ENCODE peak calls at places on chromosomes 16 and 17, in six cellular contexts. One of them, this sample, is unnamed.

GRCh38 chr16:11263737-11264136 is 5.4 kb downstream of the TNP2 start:
- ATAC-seq in lower lobe of right lung: no peak
- ATAC-seq in HCT116: no peak
- ATAC-seq in Panc1: no peak
- ATAC-seq in heart right ventricle: no peak
- ATAC-seq in left lobe of liver: no peak
- ATAC-seq in this sample: no peak

GRCh38 chr17:36856169-36856568 is 81.1 kb upstream of the LHX1 start:
- ATAC-seq in HCT116: no peak
- ATAC-seq in lower lobe of right lung: no peak
- ATAC-seq in heart right ventricle: no peak
- ATAC-seq in Panc1: no peak
- ATAC-seq in left lobe of liver: no peak
- ATAC-seq in this sample: peak; percentile 97

GRCh38 chr16:50828164-50828702 is 86.3 kb downstream of the CYLD start:
- ATAC-seq in heart right ventricle: no peak
- ATAC-seq in HCT116: no peak
- ATAC-seq in left lobe of liver: no peak
- ATAC-seq in Panc1: no peak
- ATAC-seq in lower lobe of right lung: no peak
- ATAC-seq in this sample: no peak

GRCh38 chr17:17036520-17036998 is 5.7 kb upstream of the MPRIP start:
- ATAC-seq in HCT116: no peak
- ATAC-seq in heart right ventricle: peak; percentile 89
- ATAC-seq in Panc1: no peak
- ATAC-seq in left lobe of liver: no peak
- ATAC-seq in lower lobe of right lung: peak; percentile 81
- ATAC-seq in this sample: peak; percentile 56

GRCh38 chr17:35747540-35748017 is 5.5 kb downstream of the GAS2L2 start:
- ATAC-seq in left lobe of liver: peak; percentile 88
- ATAC-seq in HCT116: peak; percentile 94
- ATAC-seq in Panc1: peak; percentile 88
- ATAC-seq in heart right ventricle: peak; percentile 87
- ATAC-seq in lower lobe of right lung: peak; percentile 88
- ATAC-seq in this sample: peak; percentile 79

GRCh38 chr17:40032322-40033320 is 17.4 kb downstream of the CSF3 start:
- ATAC-seq in lower lobe of right lung: no peak
- ATAC-seq in heart right ventricle: peak; percentile 81
- ATAC-seq in Panc1: no peak
- ATAC-seq in left lobe of liver: peak; percentile 93
- ATAC-seq in HCT116: no peak
- ATAC-seq in this sample: no peak

GRCh38 chr17:32584792-32585191 is 98.0 kb downstream of the CDK5R1 start:
- ATAC-seq in HCT116: no peak
- ATAC-seq in lower lobe of right lung: no peak
- ATAC-seq in left lobe of liver: no peak
- ATAC-seq in heart right ventricle: no peak
- ATAC-seq in Panc1: no peak
- ATAC-seq in this sample: no peak

GRCh38 chr16:88580371-88580770 is 10.2 kb downstream of the ZC3H18 start:
- ATAC-seq in left lobe of liver: no peak
- ATAC-seq in HCT116: no peak
- ATAC-seq in lower lobe of right lung: no peak
- ATAC-seq in heart right ventricle: no peak
- ATAC-seq in Panc1: no peak
- ATAC-seq in this sample: no peak

GRCh38 chr17:32802306-32802705 is 74.6 kb downstream of the MYO1D start:
- ATAC-seq in HCT116: no peak
- ATAC-seq in heart right ventricle: no peak
- ATAC-seq in left lobe of liver: no peak
- ATAC-seq in lower lobe of right lung: no peak
- ATAC-seq in Panc1: no peak
- ATAC-seq in this sample: no peak

GRCh38 chr16:31243734-31244670 is 15.8 kb upstream of the ITGAM start:
- ATAC-seq in HCT116: no peak
- ATAC-seq in left lobe of liver: no peak
- ATAC-seq in Panc1: no peak
- ATAC-seq in lower lobe of right lung: peak; percentile 61
- ATAC-seq in heart right ventricle: no peak
- ATAC-seq in this sample: no peak

GRCh38 chr17:82242977-82243647 is 14.3 kb downstream of the SLC16A3 start:
- ATAC-seq in lower lobe of right lung: peak; percentile 47
- ATAC-seq in HCT116: no peak
- ATAC-seq in Panc1: peak; percentile 3
- ATAC-seq in left lobe of liver: peak; percentile 44
- ATAC-seq in heart right ventricle: peak; percentile 35
- ATAC-seq in this sample: no peak

GRCh38 chr16:47258874-47259461 is 115.2 kb upstream of the NETO2 start:
- ATAC-seq in lower lobe of right lung: no peak
- ATAC-seq in Panc1: no peak
- ATAC-seq in HCT116: peak; percentile 72
- ATAC-seq in left lobe of liver: peak; percentile 60
- ATAC-seq in heart right ventricle: no peak
- ATAC-seq in this sample: no peak

GRCh38 chr17:32696426-32696825 is 180.5 kb downstream of the MYO1D start:
- ATAC-seq in lower lobe of right lung: no peak
- ATAC-seq in Panc1: no peak
- ATAC-seq in HCT116: no peak
- ATAC-seq in heart right ventricle: no peak
- ATAC-seq in left lobe of liver: no peak
- ATAC-seq in this sample: no peak

GRCh38 chr17:29112780-29113295 is 67.4 kb downstream of the MYO18A start:
- ATAC-seq in Panc1: no peak
- ATAC-seq in heart right ventricle: no peak
- ATAC-seq in lower lobe of right lung: no peak
- ATAC-seq in HCT116: no peak
- ATAC-seq in left lobe of liver: no peak
- ATAC-seq in this sample: no peak

GRCh38 chr16:84194470-84195200 is 3.7 kb downstream of the ADAD2 start:
- ATAC-seq in left lobe of liver: no peak
- ATAC-seq in Panc1: no peak
- ATAC-seq in HCT116: no peak
- ATAC-seq in lower lobe of right lung: no peak
- ATAC-seq in heart right ventricle: peak; percentile 23
- ATAC-seq in this sample: no peak

GRCh38 chr16:854808-855410 is 54.4 kb upstream of the GNG13 start:
- ATAC-seq in heart right ventricle: no peak
- ATAC-seq in HCT116: no peak
- ATAC-seq in Panc1: peak; percentile 41
- ATAC-seq in left lobe of liver: no peak
- ATAC-seq in lower lobe of right lung: no peak
- ATAC-seq in this sample: no peak

GRCh38 chr17:28049071-28049470 is 6.6 kb downstream of the NLK start:
- ATAC-seq in heart right ventricle: no peak
- ATAC-seq in Panc1: no peak
- ATAC-seq in left lobe of liver: no peak
- ATAC-seq in HCT116: no peak
- ATAC-seq in lower lobe of right lung: no peak
- ATAC-seq in this sample: no peak

GRCh38 chr17:50918933-50919296 is 52.8 kb upstream of the TOB1 start:
- ATAC-seq in lower lobe of right lung: no peak
- ATAC-seq in left lobe of liver: peak; percentile 7
- ATAC-seq in heart right ventricle: peak; percentile 8
- ATAC-seq in HCT116: no peak
- ATAC-seq in Panc1: no peak
- ATAC-seq in this sample: peak; percentile 3

GRCh38 chr16:58449768-58450167 is 50.2 kb upstream of the NDRG4 start:
- ATAC-seq in lower lobe of right lung: no peak
- ATAC-seq in Panc1: no peak
- ATAC-seq in HCT116: peak; percentile 49
- ATAC-seq in left lobe of liver: no peak
- ATAC-seq in heart right ventricle: no peak
- ATAC-seq in this sample: no peak

GRCh38 chr16:1159973-1160772 is 7.3 kb downstream of the CACNA1H start:
- ATAC-seq in HCT116: no peak
- ATAC-seq in left lobe of liver: peak; percentile 83
- ATAC-seq in Panc1: peak; percentile 43
- ATAC-seq in heart right ventricle: peak; percentile 87
- ATAC-seq in lower lobe of right lung: peak; percentile 24
- ATAC-seq in this sample: peak; percentile 31

GRCh38 chr17:29726721-29727252 is 104.1 kb upstream of the CORO6 start:
- ATAC-seq in HCT116: peak; percentile 38
- ATAC-seq in lower lobe of right lung: peak; percentile 44
- ATAC-seq in Panc1: no peak
- ATAC-seq in left lobe of liver: peak; percentile 65
- ATAC-seq in heart right ventricle: peak; percentile 34
- ATAC-seq in this sample: peak; percentile 38

GRCh38 chr16:57299009-57299718 is 14.7 kb upstream of the PLLP start:
- ATAC-seq in heart right ventricle: peak; percentile 21
- ATAC-seq in lower lobe of right lung: peak; percentile 48
- ATAC-seq in Panc1: peak; percentile 54
- ATAC-seq in HCT116: peak; percentile 52
- ATAC-seq in left lobe of liver: peak; percentile 7
- ATAC-seq in this sample: peak; percentile 11

GRCh38 chr17:28475151-28475900 is 1.9 kb downstream of the SLC13A2 start:
- ATAC-seq in HCT116: no peak
- ATAC-seq in left lobe of liver: no peak
- ATAC-seq in lower lobe of right lung: no peak
- ATAC-seq in heart right ventricle: no peak
- ATAC-seq in Panc1: peak; percentile 49
- ATAC-seq in this sample: no peak

GRCh38 chr17:9252525-9252924 is 231.2 kb downstream of the NTN1 start:
- ATAC-seq in HCT116: no peak
- ATAC-seq in heart right ventricle: no peak
- ATAC-seq in Panc1: no peak
- ATAC-seq in left lobe of liver: no peak
- ATAC-seq in lower lobe of right lung: no peak
- ATAC-seq in this sample: no peak

GRCh38 chr17:39848600-39848999 is 15.5 kb downstream of the IKZF3 start:
- ATAC-seq in left lobe of liver: no peak
- ATAC-seq in HCT116: no peak
- ATAC-seq in Panc1: no peak
- ATAC-seq in lower lobe of right lung: peak; percentile 73
- ATAC-seq in heart right ventricle: no peak
- ATAC-seq in this sample: no peak

GRCh38 chr16:89360760-89361435 is 129.5 kb downstream of the ANKRD11 start:
- ATAC-seq in heart right ventricle: peak; percentile 27
- ATAC-seq in lower lobe of right lung: peak; percentile 26
- ATAC-seq in HCT116: no peak
- ATAC-seq in left lobe of liver: peak; percentile 20
- ATAC-seq in Panc1: no peak
- ATAC-seq in this sample: peak; percentile 16